ENCODE peak calls at places on chromosomes 6 and 20, in ten cellular contexts. R is Peyer's patch; B is stomach; X is upper lobe of right lung; L is neural progenitor cell; V is CD8-positive, alpha-beta memory T cell; F is brain microvascular endothelial cell; A is mesendoderm; S is OCI-LY7; Y is IMR-90. G is an unnamed sample.

GRCh38 chr20:63686492-63687321 is 9.7 kb upstream of the TNFRSF6B start:
- DNase-seq in R (no peak), B (peak), X (peak), L (peak), V (no peak), F (peak), A (no peak), S (no peak), Y (peak), G (peak)

GRCh38 chr6:40550096-40550731 is 37.0 kb downstream of the LRFN2 start:
- DNase-seq in R (no peak), B (peak), X (no peak), L (peak), V (no peak), F (peak), A (peak), S (peak), Y (peak), G (no peak)

GRCh38 chr6:55868910-55869479 is 6.4 kb downstream of the BMP5 start:
- DNase-seq in R (no peak), B (no peak), X (no peak), L (no peak), V (no peak), F (peak), A (no peak), S (no peak), Y (peak), G (no peak)

GRCh38 chr20:24277196-24277595 is 192.2 kb upstream of the SYNDIG1 start:
- DNase-seq in R (no peak), B (no peak), X (no peak), L (no peak), V (no peak), F (no peak), A (peak), S (no peak), Y (no peak), G (no peak)

GRCh38 chr20:56587307-56588108 is 41.6 kb upstream of the TFAP2C start:
- DNase-seq in R (no peak), B (no peak), X (no peak), L (no peak), V (no peak), F (no peak), A (no peak), S (no peak), Y (no peak), G (no peak)

GRCh38 chr6:94127716-94128115 is 708.4 kb upstream of the EPHA7 start:
- DNase-seq in R (no peak), B (no peak), X (no peak), L (no peak), V (no peak), F (no peak), A (no peak), S (no peak), Y (no peak), G (no peak)

GRCh38 chr6:139701003-139701402 is 326.6 kb upstream of the CITED2 start:
- DNase-seq in R (no peak), B (no peak), X (no peak), L (no peak), V (no peak), F (no peak), A (no peak), S (no peak), Y (no peak), G (no peak)

GRCh38 chr20:38889792-38890496 is 36.3 kb upstream of the FAM83D start:
- DNase-seq in R (no peak), B (no peak), X (peak), L (no peak), V (no peak), F (no peak), A (no peak), S (no peak), Y (no peak), G (no peak)

GRCh38 chr6:26329763-26330511 is 35.1 kb upstream of the BTN3A2 start:
- DNase-seq in R (no peak), B (no peak), X (no peak), L (peak), V (peak), F (peak), A (peak), S (peak), Y (peak), G (no peak)

GRCh38 chr6:158972241-158973233 is 27.5 kb downstream of the RSPH3 start:
- DNase-seq in R (no peak), B (no peak), X (no peak), L (peak), V (no peak), F (peak), A (peak), S (peak), Y (peak), G (no peak)

GRCh38 chr6:107079429-107079828 is 35.9 kb downstream of the BEND3 start:
- DNase-seq in R (no peak), B (no peak), X (no peak), L (no peak), V (no peak), F (no peak), A (peak), S (no peak), Y (no peak), G (no peak)

GRCh38 chr6:125220712-125221111 is 67.1 kb downstream of the TPD52L1 start:
- DNase-seq in R (no peak), B (no peak), X (no peak), L (no peak), V (no peak), F (no peak), A (no peak), S (no peak), Y (peak), G (peak)

GRCh38 chr20:62648318-62648995 is 6.2 kb downstream of the SLCO4A1 start:
- DNase-seq in R (no peak), B (no peak), X (no peak), L (no peak), V (no peak), F (no peak), A (no peak), S (no peak), Y (no peak), G (no peak)

GRCh38 chr20:49400904-49401303 is 81.6 kb downstream of the KCNB1 start:
- DNase-seq in R (no peak), B (no peak), X (no peak), L (no peak), V (no peak), F (no peak), A (no peak), S (no peak), Y (peak), G (no peak)

GRCh38 chr20:49320460-49320859 is 42.6 kb upstream of the ZNFX1 start:
- DNase-seq in R (no peak), B (no peak), X (no peak), L (peak), V (no peak), F (peak), A (peak), S (peak), Y (peak), G (no peak)

GRCh38 chr6:168538892-168539811 is 98.2 kb downstream of the SMOC2 start:
- DNase-seq in R (no peak), B (no peak), X (no peak), L (no peak), V (no peak), F (no peak), A (no peak), S (no peak), Y (no peak), G (no peak)

GRCh38 chr6:142756215-142756630 is 188.8 kb downstream of the HIVEP2 start:
- DNase-seq in R (no peak), B (no peak), X (no peak), L (no peak), V (no peak), F (peak), A (peak), S (no peak), Y (peak), G (no peak)

DNA sequence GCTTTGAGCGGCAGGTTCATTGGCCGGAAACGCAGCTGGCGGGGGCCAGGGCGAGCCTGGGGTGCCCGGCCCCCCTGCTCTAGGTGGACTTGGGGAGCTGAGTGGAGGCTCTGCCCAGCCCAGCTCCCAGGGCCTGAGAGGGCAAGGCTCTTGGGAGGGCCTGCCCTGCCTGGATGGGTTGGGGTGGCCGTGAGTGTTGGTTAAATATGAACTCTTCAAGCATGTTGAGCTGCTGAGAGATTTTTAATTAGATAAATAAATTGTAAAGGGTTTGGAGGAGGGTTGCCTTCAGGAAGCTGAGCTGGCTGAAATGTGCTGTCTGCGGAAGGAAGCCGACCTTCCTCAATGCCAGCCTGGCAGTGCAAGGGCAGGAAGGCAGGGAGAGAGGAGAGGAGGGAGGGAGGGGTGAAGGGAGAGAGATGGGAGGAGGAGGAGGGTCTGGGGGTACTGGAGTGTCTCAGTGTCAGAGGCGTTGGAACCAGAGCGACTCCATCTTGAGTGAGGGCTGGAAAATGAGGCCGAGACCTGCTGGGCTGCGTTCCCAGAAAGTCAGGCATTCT is 39.4 kb upstream of the PMEPA1 start:
- DNase-seq in R (no peak), B (no peak), X (no peak), L (no peak), V (no peak), F (no peak), A (no peak), S (no peak), Y (no peak), G (no peak)
- H3K4me3 ChIP-seq in R (no peak), B (peak), X (peak), L (no peak), V (peak), F (peak), A (no peak), S (no peak), Y (no peak), G (peak)

GRCh38 chr6:138692978-138693909 is 80.3 kb upstream of the CCDC28A start:
- DNase-seq in R (no peak), B (peak), X (peak), L (peak), V (no peak), F (peak), A (peak), S (peak), Y (peak), G (peak)

GRCh38 chr6:138689849-138690248 is 83.7 kb upstream of the CCDC28A start:
- DNase-seq in R (no peak), B (no peak), X (no peak), L (no peak), V (no peak), F (no peak), A (no peak), S (no peak), Y (peak), G (no peak)

GRCh38 chr6:138690975-138691594 is 82.5 kb upstream of the CCDC28A start:
- DNase-seq in R (no peak), B (no peak), X (no peak), L (no peak), V (no peak), F (no peak), A (no peak), S (no peak), Y (peak), G (no peak)

GRCh38 chr6:138691595-138692057 is 81.9 kb upstream of the CCDC28A start:
- DNase-seq in R (peak), B (peak), X (no peak), L (peak), V (no peak), F (peak), A (peak), S (no peak), Y (peak), G (no peak)

GRCh38 chr6:138692058-138692977 is 81.3 kb upstream of the CCDC28A start:
- DNase-seq in R (peak), B (peak), X (peak), L (peak), V (peak), F (peak), A (peak), S (peak), Y (peak), G (peak)
- H3K27ac ChIP-seq in R (peak), B (peak), X (peak), L (peak), V (no peak), F (peak), A (peak), S (no peak), Y (peak), G (peak)

GRCh38 chr6:166206066-166206465 is 38.4 kb upstream of the TBXT start:
- DNase-seq in R (no peak), B (no peak), X (no peak), L (no peak), V (no peak), F (no peak), A (no peak), S (no peak), Y (peak), G (no peak)
- H3K4me3 ChIP-seq in R (no peak), B (no peak), X (no peak), L (no peak), V (no peak), F (no peak), A (no peak), S (no peak), Y (no peak), G (no peak)

DNA sequence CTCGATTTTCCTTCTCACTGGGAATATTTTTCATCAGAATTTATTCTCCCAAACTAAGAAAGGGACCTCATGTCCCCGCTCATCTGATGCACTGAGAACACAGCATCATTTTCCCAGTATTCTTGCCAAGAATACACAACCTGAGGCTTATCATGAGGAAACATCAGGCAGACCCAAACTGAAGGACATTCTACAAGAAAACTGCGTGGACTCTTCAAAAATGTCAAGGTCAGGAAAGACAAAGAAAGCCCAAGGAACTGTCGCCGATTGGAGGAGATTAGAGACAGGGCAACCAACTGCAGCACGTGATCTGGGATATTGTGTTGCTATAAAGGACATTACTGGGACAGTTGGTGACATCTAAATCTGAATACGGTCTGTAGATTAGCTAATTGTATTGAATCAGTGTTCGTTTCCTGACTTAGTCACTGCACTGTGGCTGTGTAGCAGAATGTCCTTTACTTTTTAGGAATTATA is 72.3 kb downstream of the SNX5 start:
- DNase-seq in R (no peak), B (no peak), X (no peak), L (no peak), V (no peak), F (no peak), A (no peak), S (no peak), Y (no peak), G (no peak)
- H3K27ac ChIP-seq in R (peak), B (peak), X (peak), L (no peak), V (no peak), F (peak), A (no peak), S (no peak), Y (peak), G (peak)

GRCh38 chr20:21182832-21183563 is 57.1 kb downstream of the KIZ start:
- DNase-seq in R (no peak), B (no peak), X (no peak), L (no peak), V (no peak), F (peak), A (no peak), S (no peak), Y (peak), G (no peak)

GRCh38 chr20:21180248-21180647 is 54.4 kb downstream of the KIZ start:
- DNase-seq in R (no peak), B (no peak), X (no peak), L (no peak), V (no peak), F (no peak), A (no peak), S (no peak), Y (no peak), G (no peak)

GRCh38 chr20:21181028-21181427 is 55.1 kb downstream of the KIZ start:
- DNase-seq in R (no peak), B (no peak), X (no peak), L (no peak), V (no peak), F (no peak), A (no peak), S (no peak), Y (no peak), G (no peak)

GRCh38 chr20:21177767-21178166 is 51.9 kb downstream of the KIZ start:
- DNase-seq in R (no peak), B (no peak), X (no peak), L (no peak), V (no peak), F (no peak), A (no peak), S (no peak), Y (no peak), G (no peak)

DNA sequence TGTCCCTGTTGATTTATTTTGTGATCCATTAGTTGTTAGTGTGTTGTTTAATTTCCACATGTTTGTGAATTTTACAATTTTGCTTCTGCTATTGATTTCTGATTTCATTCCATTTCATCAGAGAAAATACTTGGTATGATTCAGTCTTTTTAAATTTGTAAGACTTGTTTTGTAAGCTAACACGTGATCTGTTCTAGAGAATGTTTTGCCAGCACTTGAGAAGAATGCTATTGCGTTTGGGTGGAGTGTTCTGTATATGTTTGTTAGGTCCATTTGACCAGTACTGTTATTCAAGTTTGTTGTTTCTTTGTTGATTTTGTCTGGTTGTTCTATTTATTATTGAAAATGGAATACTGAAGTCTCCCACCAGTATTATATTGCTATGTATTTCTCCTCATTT is 53.9 kb downstream of the KIZ start:
- DNase-seq in R (no peak), B (no peak), X (no peak), L (no peak), V (no peak), F (no peak), A (no peak), S (no peak), Y (peak), G (no peak)
- H3K4me3 ChIP-seq in R (no peak), B (no peak), X (no peak), L (no peak), V (no peak), F (no peak), A (no peak), S (no peak), Y (no peak), G (no peak)